ENCODE peak calls at places on chromosomes 1 and 21, in five cellular contexts. V, J, W, H and O are unnamed samples.

GRCh38 chr21:7933923-7934322 is 2587.5 kb upstream of the TPTE start:
- DNase-seq in V (no peak), J (no peak), W (no peak), H (no peak), O (no peak)

GRCh38 chr1:19756480-19756879 is 43.2 kb downstream of the TMCO4 start:
- DNase-seq in V (no peak), J (no peak), W (no peak), H (no peak), O (no peak)

GRCh38 chr1:33300673-33301072 is 20.2 kb downstream of the A3GALT2 start:
- DNase-seq in V (no peak), J (peak), W (peak), H (peak), O (peak)

GRCh38 chr1:155040358-155041093 is 6.9 kb downstream of the DCST1 start:
- DNase-seq in V (no peak), J (no peak), W (no peak), H (no peak), O (no peak)

GRCh38 chr1:232813082-232813481 is 7.9 kb downstream of the MAP10 start:
- DNase-seq in V (no peak), J (no peak), W (no peak), H (no peak), O (no peak)

GRCh38 chr1:194870860-194871259 is 1684.4 kb upstream of the B3GALT2 start:
- DNase-seq in V (no peak), J (no peak), W (no peak), H (no peak), O (no peak)

GRCh38 chr1:17883136-17883535 is 128.0 kb downstream of the ACTL8 start:
- DNase-seq in V (no peak), J (no peak), W (no peak), H (no peak), O (no peak)

GRCh38 chr1:57310992-57311790 is 112.7 kb downstream of the DAB1 start:
- DNase-seq in V (no peak), J (no peak), W (no peak), H (no peak), O (no peak)

GRCh38 chr1:116766616-116767469 is 12.6 kb downstream of the CD2 start:
- DNase-seq in V (no peak), J (no peak), W (no peak), H (no peak), O (no peak)

GRCh38 chr1:61052393-61053280 is 29.7 kb upstream of the NFIA start:
- DNase-seq in V (no peak), J (peak), W (no peak), H (no peak), O (peak)

GRCh38 chr1:61049850-61050540 is 32.4 kb upstream of the NFIA start:
- DNase-seq in V (no peak), J (peak), W (peak), H (peak), O (peak)

GRCh38 chr1:61051455-61052392 is 30.6 kb upstream of the NFIA start:
- DNase-seq in V (no peak), J (peak), W (no peak), H (no peak), O (peak)

GRCh38 chr1:61053281-61053711 is 29.1 kb upstream of the NFIA start:
- DNase-seq in V (no peak), J (no peak), W (no peak), H (no peak), O (no peak)

GRCh38 chr1:61050541-61051454 is 31.6 kb upstream of the NFIA start:
- DNase-seq in V (no peak), J (peak), W (peak), H (peak), O (peak)
- TF ChIP-seq POLR2A in V (no peak), J (no peak), W (no peak), H (no peak), O (no peak)

DNA sequence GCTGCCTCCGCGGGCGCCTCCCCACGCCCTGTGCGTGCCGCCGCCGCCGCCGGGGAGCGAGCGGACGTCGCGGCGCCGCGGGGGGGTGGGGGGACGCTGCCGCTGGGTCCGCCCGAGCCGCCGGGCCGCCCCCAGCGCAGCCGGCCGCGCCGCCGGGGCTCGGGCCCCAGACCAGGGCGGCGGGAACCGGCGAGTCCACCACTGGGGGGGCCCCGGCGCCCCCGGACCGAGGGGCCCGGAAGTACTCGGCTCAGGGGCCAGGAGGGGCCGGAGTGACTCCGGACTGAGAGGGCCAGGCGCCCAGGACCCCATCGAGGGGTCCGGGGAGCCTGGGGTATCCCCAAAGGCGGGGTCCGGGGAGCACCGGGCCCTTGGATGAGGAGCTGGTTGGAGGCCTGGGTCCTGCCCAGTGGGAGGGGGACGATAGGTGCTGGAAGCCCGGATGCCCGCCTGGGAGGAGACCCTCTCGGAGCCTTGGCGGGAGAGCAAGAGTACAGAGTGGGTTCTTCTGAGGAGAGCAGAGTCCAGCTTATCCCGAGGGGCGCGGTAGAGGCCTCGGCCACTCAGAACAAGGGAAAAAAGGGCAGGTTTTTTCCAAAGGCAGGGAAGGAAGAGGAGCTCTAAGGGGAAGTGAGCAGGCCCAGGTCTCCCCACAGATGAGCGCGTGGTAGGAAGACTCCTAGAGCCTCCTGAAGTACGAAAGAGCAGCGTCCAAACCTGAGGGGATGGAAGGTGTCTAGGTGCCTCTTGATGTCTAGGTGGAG is 554 bp downstream of the GMEB1 start:
- DNase-seq in V (no peak), J (peak), W (peak), H (peak), O (no peak)
- TF ChIP-seq POLR2A in V (peak), J (no peak), W (no peak), H (peak), O (no peak)

DNA sequence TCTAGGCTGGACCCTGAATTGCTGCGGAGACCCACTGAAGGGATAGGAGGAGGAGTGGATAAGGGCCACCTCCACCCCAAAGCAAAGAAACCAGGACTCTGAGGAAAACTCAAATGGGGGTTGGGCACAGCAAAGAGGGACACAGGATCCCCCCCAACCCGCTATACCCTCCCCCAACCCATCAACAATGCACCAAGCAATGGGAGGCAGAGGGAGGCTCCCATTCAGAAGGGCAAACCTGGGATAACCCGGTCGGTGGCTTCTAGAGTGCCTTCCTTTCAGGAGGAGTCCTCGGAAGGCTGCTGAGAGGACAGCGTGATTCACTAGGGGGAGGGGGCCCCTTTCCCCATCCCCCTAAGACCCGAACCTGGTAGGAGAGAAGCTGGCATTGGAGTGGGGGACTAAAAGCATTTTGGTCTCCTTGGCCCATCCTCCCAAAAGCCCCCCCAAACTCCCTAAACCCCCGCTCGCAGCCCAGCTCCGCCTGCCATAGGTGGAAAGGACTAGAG is 1.3 kb downstream of the MEF2D start:
- DNase-seq in V (no peak), J (no peak), W (peak), H (no peak), O (no peak)
- TF ChIP-seq POLR2A in V (no peak), J (no peak), W (no peak), H (no peak), O (no peak)

GRCh38 chr1:101003012-101003650 is 22.5 kb downstream of the DPH5 start:
- DNase-seq in V (no peak), J (no peak), W (no peak), H (no peak), O (no peak)
- TF ChIP-seq POLR2A in V (no peak), J (no peak), W (no peak), H (no peak), O (no peak)

GRCh38 chr1:184311580-184311979 is 75.2 kb upstream of the C1orf21 start:
- DNase-seq in V (no peak), J (no peak), W (no peak), H (no peak), O (no peak)
- TF ChIP-seq POLR2A in V (no peak), J (no peak), W (no peak), H (no peak), O (no peak)

GRCh38 chr1:229479660-229480399 is 28.3 kb downstream of the NUP133 start:
- DNase-seq in V (peak), J (no peak), W (no peak), H (no peak), O (no peak)
- TF ChIP-seq POLR2A in V (no peak), J (no peak), W (no peak), H (no peak), O (no peak)

GRCh38 chr1:234292006-234292405 is 81.2 kb upstream of the COA6 start:
- DNase-seq in V (no peak), J (no peak), W (no peak), H (no peak), O (no peak)
- TF ChIP-seq POLR2A in V (no peak), J (no peak), W (no peak), H (no peak), O (no peak)